ENCODE peak calls at places on chromosomes 11 and 22, in nine cellular contexts. V, K, R, S, N, P, J, H and W are unnamed samples.

GRCh38 chr11:93075782-93076181 is 106.3 kb downstream of the MTNR1B start:
- DNase-seq in R (no peak), P (no peak), N (no peak), S (no peak), K (no peak), H (no peak), V (no peak), J (no peak), W (no peak)

GRCh38 chr11:42066113-42066512 is 606.7 kb upstream of the LRRC4C start:
- DNase-seq in S (no peak), V (no peak), P (peak), K (peak), N (peak), J (no peak), H (no peak), R (no peak), W (no peak)

GRCh38 chr22:43147821-43148220 is 3.5 kb upstream of the TSPO start:
- DNase-seq in S (no peak), H (no peak), J (peak), P (no peak), K (no peak), R (no peak), V (no peak), N (no peak), W (no peak)

GRCh38 chr11:75474878-75475766 is 42.1 kb upstream of the KLHL35 start:
- DNase-seq in P (peak), J (no peak), H (peak), S (peak), V (peak), R (no peak), N (no peak), K (peak), W (no peak)

GRCh38 chr11:104033134-104033533 is 3.3 kb upstream of the DDI1 start:
- DNase-seq in N (peak), V (no peak), H (no peak), J (no peak), P (peak), R (peak), S (no peak), K (no peak), W (no peak)

GRCh38 chr11:64887757-64888405 is 9.5 kb upstream of the EHD1 start:
- DNase-seq in V (peak), R (peak), J (peak), K (peak), N (peak), P (peak), H (peak), S (peak), W (no peak)

GRCh38 chr11:118448294-118448693 is 12.0 kb downstream of the KMT2A start:
- DNase-seq in H (no peak), P (peak), K (no peak), J (no peak), R (no peak), N (no peak), S (no peak), V (no peak), W (no peak)

GRCh38 chr22:33803371-33803770 is 116.9 kb downstream of the LARGE1 start:
- DNase-seq in H (no peak), S (no peak), N (peak), R (no peak), J (no peak), V (no peak), P (peak), K (no peak), W (peak)

GRCh38 chr11:46322759-46323158 is 24.5 kb upstream of the DGKZ start:
- DNase-seq in N (no peak), R (no peak), V (no peak), P (peak), J (no peak), K (peak), H (no peak), S (peak), W (no peak)

GRCh38 chr11:77993902-77994301 is 566 bp downstream of the INTS4 start:
- DNase-seq in K (no peak), H (no peak), J (no peak), S (no peak), R (no peak), P (no peak), N (no peak), V (no peak), W (no peak)

GRCh38 chr11:117473692-117474091 is 146.0 kb downstream of the CEP164 start:
- DNase-seq in R (peak), N (no peak), V (no peak), P (no peak), S (no peak), H (no peak), J (no peak), K (no peak), W (no peak)

GRCh38 chr22:45090364-45090960 is 73.3 kb upstream of the NUP50 start:
- DNase-seq in H (no peak), S (no peak), V (no peak), K (peak), N (no peak), R (no peak), J (no peak), P (no peak), W (no peak)

GRCh38 chr11:76690736-76691135 is 20.2 kb upstream of the LRRC32 start:
- DNase-seq in P (peak), S (no peak), R (no peak), H (no peak), K (no peak), J (no peak), V (no peak), N (no peak), W (peak)

GRCh38 chr22:46657655-46657953 is 37.4 kb downstream of the GRAMD4 start:
- DNase-seq in K (no peak), J (no peak), S (no peak), H (no peak), N (no peak), R (no peak), V (no peak), P (no peak), W (no peak)

GRCh38 chr22:25027052-25027525 is 74.6 kb downstream of the KIAA1671 start:
- DNase-seq in P (no peak), K (no peak), R (no peak), H (no peak), V (peak), J (no peak), S (no peak), N (no peak), W (no peak)

GRCh38 chr11:128525411-128526243 is 61.7 kb downstream of the ETS1 start:
- DNase-seq in V (no peak), R (no peak), S (no peak), N (no peak), J (peak), H (no peak), P (no peak), K (no peak), W (peak)

GRCh38 chr11:128848815-128849455 is 18.2 kb downstream of the KCNJ1 start:
- DNase-seq in P (peak), H (peak), N (no peak), S (peak), K (peak), V (peak), J (no peak), R (peak), W (no peak)

GRCh38 chr22:24510694-24511625 is 15.8 kb downstream of the UPB1 start:
- DNase-seq in N (peak), R (no peak), K (no peak), H (no peak), J (no peak), S (peak), V (peak), P (peak), W (no peak)

GRCh38 chr11:8344346-8344745 is 80.7 kb upstream of the LMO1 start:
- DNase-seq in K (no peak), V (no peak), R (no peak), S (no peak), H (no peak), P (no peak), J (no peak), N (no peak), W (no peak)

GRCh38 chr11:5626191-5626590 is 1.4 kb downstream of the TRIM34 start:
- DNase-seq in N (no peak), P (peak), R (peak), J (no peak), H (no peak), V (no peak), S (no peak), K (no peak), W (peak)

GRCh38 chr11:117172678-117173421 is 5.7 kb upstream of the SIDT2 start:
- DNase-seq in K (no peak), P (peak), V (no peak), S (no peak), N (no peak), J (no peak), R (no peak), H (no peak), W (no peak)

GRCh38 chr11:60873533-60873932 is 6.2 kb downstream of the ZP1 start:
- DNase-seq in R (no peak), N (no peak), J (no peak), S (no peak), K (no peak), P (no peak), V (peak), H (no peak), W (no peak)

GRCh38 chr11:123330471-123330870 is 99.6 kb upstream of the GRAMD1B start:
- DNase-seq in V (no peak), S (no peak), J (no peak), N (no peak), P (no peak), K (no peak), H (no peak), R (no peak), W (no peak)

GRCh38 chr11:17597770-17598169 is 50.7 kb downstream of the OTOG start:
- DNase-seq in R (no peak), K (no peak), J (no peak), P (no peak), S (no peak), N (no peak), H (no peak), V (no peak), W (no peak)

GRCh38 chr11:122161191-122161590 is 45.2 kb upstream of the BLID start:
- DNase-seq in S (no peak), H (no peak), R (no peak), P (no peak), K (no peak), V (no peak), N (no peak), J (no peak), W (no peak)

GRCh38 chr11:45779602-45780001 is 25.3 kb upstream of the SLC35C1 start:
- DNase-seq in R (no peak), V (no peak), S (no peak), N (no peak), P (no peak), J (no peak), K (no peak), H (no peak), W (no peak)

GRCh38 chr11:1226981-1227550 is 4.2 kb downstream of the MUC5B start:
- DNase-seq in R (no peak), N (no peak), H (no peak), P (peak), S (no peak), K (peak), J (no peak), V (no peak), W (no peak)

GRCh38 chr11:1153105-1153950 is 4.4 kb upstream of the MUC5AC start:
- DNase-seq in K (no peak), S (no peak), P (no peak), R (no peak), H (peak), V (peak), N (peak), J (no peak), W (no peak)

GRCh38 chr11:1382831-1383607 is 6.7 kb upstream of the BRSK2 start:
- DNase-seq in R (peak), P (peak), S (peak), V (peak), H (peak), K (peak), N (peak), J (peak), W (no peak)

GRCh38 chr11:125063429-125064043 is 431 bp downstream of the SLC37A2 start:
- DNase-seq in N (no peak), K (peak), R (no peak), V (peak), J (no peak), H (peak), S (no peak), P (no peak), W (no peak)

GRCh38 chr22:48738204-48738980 is 1089.3 kb downstream of the BRD1 start:
- DNase-seq in S (no peak), R (no peak), H (no peak), J (no peak), V (peak), P (no peak), N (no peak), K (peak), W (no peak)

GRCh38 chr11:102293873-102294601 is 23.2 kb upstream of the BIRC3 start:
- DNase-seq in K (no peak), V (no peak), H (no peak), N (no peak), S (no peak), R (peak), P (peak), J (no peak), W (no peak)

GRCh38 chr11:60743058-60743457 is 13.6 kb upstream of the MS4A15 start:
- DNase-seq in N (no peak), J (no peak), H (no peak), V (no peak), S (no peak), K (no peak), R (no peak), P (no peak), W (no peak)

GRCh38 chr11:87819141-87819540 is 356.1 kb downstream of the RAB38 start:
- DNase-seq in J (no peak), R (no peak), P (peak), V (no peak), S (no peak), K (no peak), N (no peak), H (no peak), W (peak)

GRCh38 chr11:12161137-12161536 is 50.7 kb downstream of the MICAL2 start:
- DNase-seq in V (no peak), N (no peak), H (no peak), R (no peak), J (no peak), P (no peak), K (no peak), S (no peak), W (no peak)